ENCODE peak calls at places on chromosomes 16 and 17, in eight cellular contexts. One of them, this sample, is unnamed.

GRCh38 chr16:70437582-70438324 is 1.1 kb downstream of the ST3GAL2 start:
- DNase-seq in activated CD8-positive, alpha-beta T cell treated with anti-CD3 and anti-CD28 coated beads for 36 hours: peak
- DNase-seq in astrocyte of the spinal cord: peak
- DNase-seq in AG04449: no peak
- DNase-seq in stomach: no peak
- DNase-seq in mesothelial cell of epicardium: peak
- DNase-seq in fibroblast of lung: peak
- DNase-seq in K562: peak
- DNase-seq in this sample: no peak

GRCh38 chr16:52404546-52404945 is 142.4 kb downstream of the TOX3 start:
- DNase-seq in activated CD8-positive, alpha-beta T cell treated with anti-CD3 and anti-CD28 coated beads for 36 hours: no peak
- DNase-seq in astrocyte of the spinal cord: no peak
- DNase-seq in AG04449: no peak
- DNase-seq in stomach: no peak
- DNase-seq in mesothelial cell of epicardium: no peak
- DNase-seq in fibroblast of lung: no peak
- DNase-seq in K562: no peak
- DNase-seq in this sample: no peak

GRCh38 chr17:36550491-36551417 is 6.0 kb downstream of the GGNBP2 start:
- DNase-seq in activated CD8-positive, alpha-beta T cell treated with anti-CD3 and anti-CD28 coated beads for 36 hours: no peak
- DNase-seq in astrocyte of the spinal cord: no peak
- DNase-seq in AG04449: no peak
- DNase-seq in stomach: no peak
- DNase-seq in mesothelial cell of epicardium: no peak
- DNase-seq in fibroblast of lung: no peak
- DNase-seq in K562: no peak
- DNase-seq in this sample: no peak

GRCh38 chr17:74240637-74241036 is 27.3 kb downstream of the TTYH2 start:
- DNase-seq in activated CD8-positive, alpha-beta T cell treated with anti-CD3 and anti-CD28 coated beads for 36 hours: no peak
- DNase-seq in astrocyte of the spinal cord: peak
- DNase-seq in AG04449: no peak
- DNase-seq in stomach: no peak
- DNase-seq in mesothelial cell of epicardium: no peak
- DNase-seq in fibroblast of lung: peak
- DNase-seq in K562: no peak
- DNase-seq in this sample: no peak

GRCh38 chr16:73011926-73012325 is 36.0 kb downstream of the ZFHX3 start:
- DNase-seq in activated CD8-positive, alpha-beta T cell treated with anti-CD3 and anti-CD28 coated beads for 36 hours: no peak
- DNase-seq in astrocyte of the spinal cord: no peak
- DNase-seq in AG04449: no peak
- DNase-seq in stomach: no peak
- DNase-seq in mesothelial cell of epicardium: no peak
- DNase-seq in fibroblast of lung: no peak
- DNase-seq in K562: no peak
- DNase-seq in this sample: no peak

GRCh38 chr16:12415072-12415471 is 388.6 kb downstream of the CPPED1 start:
- DNase-seq in activated CD8-positive, alpha-beta T cell treated with anti-CD3 and anti-CD28 coated beads for 36 hours: no peak
- DNase-seq in astrocyte of the spinal cord: no peak
- DNase-seq in AG04449: no peak
- DNase-seq in stomach: no peak
- DNase-seq in mesothelial cell of epicardium: no peak
- DNase-seq in fibroblast of lung: no peak
- DNase-seq in K562: no peak
- DNase-seq in this sample: no peak

GRCh38 chr16:31502981-31503380 is 5.2 kb downstream of the RUSF1 start:
- DNase-seq in activated CD8-positive, alpha-beta T cell treated with anti-CD3 and anti-CD28 coated beads for 36 hours: no peak
- DNase-seq in astrocyte of the spinal cord: peak
- DNase-seq in AG04449: peak
- DNase-seq in stomach: no peak
- DNase-seq in mesothelial cell of epicardium: no peak
- DNase-seq in fibroblast of lung: peak
- DNase-seq in K562: no peak
- DNase-seq in this sample: no peak

GRCh38 chr16:89921131-89921698 is 1.9 kb upstream of the TUBB3 start:
- DNase-seq in activated CD8-positive, alpha-beta T cell treated with anti-CD3 and anti-CD28 coated beads for 36 hours: no peak
- DNase-seq in astrocyte of the spinal cord: no peak
- DNase-seq in AG04449: no peak
- DNase-seq in stomach: no peak
- DNase-seq in mesothelial cell of epicardium: no peak
- DNase-seq in fibroblast of lung: no peak
- DNase-seq in K562: no peak
- DNase-seq in this sample: no peak

GRCh38 chr16:50718061-50718760 is 23.7 kb upstream of the CYLD start:
- DNase-seq in activated CD8-positive, alpha-beta T cell treated with anti-CD3 and anti-CD28 coated beads for 36 hours: no peak
- DNase-seq in astrocyte of the spinal cord: no peak
- DNase-seq in AG04449: no peak
- DNase-seq in stomach: no peak
- DNase-seq in mesothelial cell of epicardium: no peak
- DNase-seq in fibroblast of lung: no peak
- DNase-seq in K562: no peak
- DNase-seq in this sample: no peak

GRCh38 chr16:868386-868755 is 67.8 kb upstream of the GNG13 start:
- DNase-seq in activated CD8-positive, alpha-beta T cell treated with anti-CD3 and anti-CD28 coated beads for 36 hours: no peak
- DNase-seq in astrocyte of the spinal cord: no peak
- DNase-seq in AG04449: no peak
- DNase-seq in stomach: no peak
- DNase-seq in mesothelial cell of epicardium: no peak
- DNase-seq in fibroblast of lung: no peak
- DNase-seq in K562: no peak
- DNase-seq in this sample: no peak

GRCh38 chr17:65533855-65534457 is 27.5 kb downstream of the AXIN2 start:
- DNase-seq in activated CD8-positive, alpha-beta T cell treated with anti-CD3 and anti-CD28 coated beads for 36 hours: no peak
- DNase-seq in astrocyte of the spinal cord: no peak
- DNase-seq in AG04449: no peak
- DNase-seq in stomach: no peak
- DNase-seq in mesothelial cell of epicardium: no peak
- DNase-seq in fibroblast of lung: no peak
- DNase-seq in K562: no peak
- DNase-seq in this sample: no peak

GRCh38 chr16:3023415-3023668 is 400 bp downstream of the HCFC1R1 start:
- DNase-seq in activated CD8-positive, alpha-beta T cell treated with anti-CD3 and anti-CD28 coated beads for 36 hours: no peak
- DNase-seq in astrocyte of the spinal cord: no peak
- DNase-seq in AG04449: no peak
- DNase-seq in stomach: no peak
- DNase-seq in mesothelial cell of epicardium: no peak
- DNase-seq in fibroblast of lung: no peak
- DNase-seq in K562: no peak
- DNase-seq in this sample: no peak

GRCh38 chr16:3025032-3026002 is 1.5 kb downstream of the THOC6 start:
- DNase-seq in activated CD8-positive, alpha-beta T cell treated with anti-CD3 and anti-CD28 coated beads for 36 hours: no peak
- DNase-seq in astrocyte of the spinal cord: no peak
- DNase-seq in AG04449: no peak
- DNase-seq in stomach: no peak
- DNase-seq in mesothelial cell of epicardium: no peak
- DNase-seq in fibroblast of lung: no peak
- DNase-seq in K562: no peak
- DNase-seq in this sample: no peak

GRCh38 chr16:3022697-3023414 is 886 bp downstream of the HCFC1R1 start:
- DNase-seq in activated CD8-positive, alpha-beta T cell treated with anti-CD3 and anti-CD28 coated beads for 36 hours: peak
- DNase-seq in astrocyte of the spinal cord: peak
- DNase-seq in AG04449: no peak
- DNase-seq in stomach: no peak
- DNase-seq in mesothelial cell of epicardium: no peak
- DNase-seq in fibroblast of lung: no peak
- DNase-seq in K562: no peak
- DNase-seq in this sample: no peak

GRCh38 chr16:3022208-3022696 is 1.5 kb downstream of the HCFC1R1 start:
- DNase-seq in activated CD8-positive, alpha-beta T cell treated with anti-CD3 and anti-CD28 coated beads for 36 hours: peak
- DNase-seq in astrocyte of the spinal cord: peak
- DNase-seq in AG04449: peak
- DNase-seq in stomach: peak
- DNase-seq in mesothelial cell of epicardium: peak
- DNase-seq in fibroblast of lung: peak
- DNase-seq in K562: peak
- DNase-seq in this sample: peak

GRCh38 chr16:3023669-3024478 is at the start of the genes HCFC1R1 and THOC6:
- DNase-seq in activated CD8-positive, alpha-beta T cell treated with anti-CD3 and anti-CD28 coated beads for 36 hours: peak
- DNase-seq in astrocyte of the spinal cord: peak
- DNase-seq in AG04449: peak
- DNase-seq in stomach: peak
- DNase-seq in mesothelial cell of epicardium: peak
- DNase-seq in fibroblast of lung: peak
- DNase-seq in K562: peak
- DNase-seq in this sample: peak
- TF ChIP-seq CTCF in activated CD8-positive, alpha-beta T cell treated with anti-CD3 and anti-CD28 coated beads for 36 hours: no peak
- TF ChIP-seq CTCF in astrocyte of the spinal cord: no peak
- TF ChIP-seq CTCF in AG04449: no peak
- TF ChIP-seq CTCF in stomach: no peak
- TF ChIP-seq CTCF in mesothelial cell of epicardium: no peak
- TF ChIP-seq CTCF in fibroblast of lung: no peak
- TF ChIP-seq CTCF in K562: no peak
- TF ChIP-seq CTCF in this sample: no peak

DNA sequence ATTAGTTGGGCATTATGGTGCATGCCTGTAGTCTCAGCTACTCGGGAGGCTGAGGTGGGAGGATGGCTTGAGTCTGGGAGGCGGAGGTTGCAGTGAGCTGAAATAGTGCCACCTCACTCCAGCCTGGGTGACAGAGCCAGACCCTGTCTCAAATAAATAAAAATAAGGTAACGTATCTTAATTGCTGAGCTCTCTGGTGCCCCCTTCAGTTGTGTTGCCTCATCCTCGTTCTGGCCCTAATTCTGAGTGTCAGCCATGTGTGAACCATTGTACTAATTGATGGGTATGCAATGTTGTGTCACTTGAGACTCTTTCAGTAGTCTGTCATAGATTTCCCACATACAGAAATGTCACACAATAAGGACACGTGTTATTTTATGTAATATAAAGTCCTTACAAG is 363.1 kb upstream of the RBFOX1 start:
- DNase-seq in activated CD8-positive, alpha-beta T cell treated with anti-CD3 and anti-CD28 coated beads for 36 hours: no peak
- DNase-seq in astrocyte of the spinal cord: no peak
- DNase-seq in AG04449: no peak
- DNase-seq in stomach: no peak
- DNase-seq in mesothelial cell of epicardium: no peak
- DNase-seq in fibroblast of lung: no peak
- DNase-seq in K562: no peak
- DNase-seq in this sample: no peak
- TF ChIP-seq CTCF in activated CD8-positive, alpha-beta T cell treated with anti-CD3 and anti-CD28 coated beads for 36 hours: no peak
- TF ChIP-seq CTCF in astrocyte of the spinal cord: no peak
- TF ChIP-seq CTCF in AG04449: no peak
- TF ChIP-seq CTCF in stomach: no peak
- TF ChIP-seq CTCF in mesothelial cell of epicardium: peak
- TF ChIP-seq CTCF in fibroblast of lung: no peak
- TF ChIP-seq CTCF in K562: peak
- TF ChIP-seq CTCF in this sample: no peak

DNA sequence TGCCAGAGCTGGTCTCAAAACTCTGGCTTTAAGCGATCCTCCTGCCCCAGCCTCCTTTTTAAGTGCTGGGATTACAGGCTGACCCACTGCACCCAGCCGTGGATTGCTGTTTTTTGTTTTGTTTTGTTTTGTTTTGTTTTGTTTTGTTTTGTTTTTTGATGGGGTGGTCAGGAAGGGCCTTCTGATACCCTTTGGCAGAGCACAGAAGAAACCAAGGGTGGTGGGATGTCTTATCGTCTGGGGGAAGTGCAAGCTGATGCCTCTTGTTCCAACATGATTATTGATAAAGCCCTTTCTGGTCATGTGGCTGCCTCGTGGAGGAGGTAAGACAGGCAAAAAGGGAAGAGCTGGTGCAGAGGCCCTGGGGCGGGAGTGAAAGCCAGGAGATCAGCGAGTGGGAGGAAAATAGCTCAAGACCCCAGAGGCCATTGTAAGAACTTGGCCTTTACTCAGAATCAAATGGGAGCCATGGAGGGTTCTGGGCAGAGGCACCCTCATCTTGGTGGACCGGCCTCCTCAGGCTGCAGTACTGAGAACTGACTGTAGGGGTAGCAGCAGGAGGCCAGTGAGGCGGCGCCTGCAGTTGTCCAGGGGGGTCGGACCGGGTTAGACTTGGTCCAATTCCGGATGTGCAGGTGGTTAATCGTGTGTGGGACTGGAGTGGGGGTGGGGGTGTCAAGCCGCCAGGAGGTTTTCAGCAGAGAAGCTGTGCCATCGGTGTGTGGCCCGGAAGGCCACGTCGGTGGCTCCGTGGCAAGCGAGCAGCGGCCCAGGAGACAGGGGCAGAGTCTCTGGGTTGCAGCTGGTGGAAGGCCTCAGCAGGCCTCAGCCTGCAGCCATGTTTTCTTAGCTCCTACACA is 84.4 kb upstream of the GSE1 start:
- DNase-seq in activated CD8-positive, alpha-beta T cell treated with anti-CD3 and anti-CD28 coated beads for 36 hours: peak
- DNase-seq in astrocyte of the spinal cord: no peak
- DNase-seq in AG04449: no peak
- DNase-seq in stomach: no peak
- DNase-seq in mesothelial cell of epicardium: no peak
- DNase-seq in fibroblast of lung: no peak
- DNase-seq in K562: peak
- DNase-seq in this sample: no peak
- TF ChIP-seq CTCF in activated CD8-positive, alpha-beta T cell treated with anti-CD3 and anti-CD28 coated beads for 36 hours: peak
- TF ChIP-seq CTCF in astrocyte of the spinal cord: peak
- TF ChIP-seq CTCF in AG04449: peak
- TF ChIP-seq CTCF in stomach: peak
- TF ChIP-seq CTCF in mesothelial cell of epicardium: peak
- TF ChIP-seq CTCF in fibroblast of lung: no peak
- TF ChIP-seq CTCF in K562: peak
- TF ChIP-seq CTCF in this sample: no peak

GRCh38 chr16:30445408-30446202 is at the start of gene SEPHS2:
- DNase-seq in activated CD8-positive, alpha-beta T cell treated with anti-CD3 and anti-CD28 coated beads for 36 hours: peak
- DNase-seq in astrocyte of the spinal cord: peak
- DNase-seq in AG04449: peak
- DNase-seq in stomach: peak
- DNase-seq in mesothelial cell of epicardium: peak
- DNase-seq in fibroblast of lung: peak
- DNase-seq in K562: peak
- DNase-seq in this sample: peak
- TF ChIP-seq CTCF in activated CD8-positive, alpha-beta T cell treated with anti-CD3 and anti-CD28 coated beads for 36 hours: peak
- TF ChIP-seq CTCF in astrocyte of the spinal cord: peak
- TF ChIP-seq CTCF in AG04449: peak
- TF ChIP-seq CTCF in stomach: peak
- TF ChIP-seq CTCF in mesothelial cell of epicardium: peak
- TF ChIP-seq CTCF in fibroblast of lung: peak
- TF ChIP-seq CTCF in K562: peak
- TF ChIP-seq CTCF in this sample: no peak

GRCh38 chr17:17784599-17785264 is 52.1 kb downstream of the SREBF1 start:
- DNase-seq in activated CD8-positive, alpha-beta T cell treated with anti-CD3 and anti-CD28 coated beads for 36 hours: peak
- DNase-seq in astrocyte of the spinal cord: no peak
- DNase-seq in AG04449: no peak
- DNase-seq in stomach: peak
- DNase-seq in mesothelial cell of epicardium: no peak
- DNase-seq in fibroblast of lung: no peak
- DNase-seq in K562: peak
- DNase-seq in this sample: no peak
- TF ChIP-seq CTCF in activated CD8-positive, alpha-beta T cell treated with anti-CD3 and anti-CD28 coated beads for 36 hours: peak
- TF ChIP-seq CTCF in astrocyte of the spinal cord: no peak
- TF ChIP-seq CTCF in AG04449: peak
- TF ChIP-seq CTCF in stomach: no peak
- TF ChIP-seq CTCF in mesothelial cell of epicardium: peak
- TF ChIP-seq CTCF in fibroblast of lung: no peak
- TF ChIP-seq CTCF in K562: no peak
- TF ChIP-seq CTCF in this sample: no peak